ENCODE peak calls at places on chromosomes 1 and 21, in six cellular contexts. One of them, this sample, is unnamed.

GRCh38 chr1:163922743-163923186 is 601.0 kb downstream of the NUF2 start:
- DNase-seq in neuronal stem cell: no peak
- DNase-seq in H9: no peak
- DNase-seq in trophoblast cell: no peak
- DNase-seq in mesenchymal stem cell: peak
- DNase-seq in H1: no peak
- DNase-seq in this sample: no peak

GRCh38 chr1:202800742-202801141 is 7.5 kb downstream of the KDM5B start:
- DNase-seq in neuronal stem cell: no peak
- DNase-seq in H9: no peak
- DNase-seq in trophoblast cell: no peak
- DNase-seq in mesenchymal stem cell: no peak
- DNase-seq in H1: no peak
- DNase-seq in this sample: no peak

GRCh38 chr1:80244366-80244765 is 1237.8 kb upstream of the ADGRL4 start:
- DNase-seq in neuronal stem cell: no peak
- DNase-seq in H9: no peak
- DNase-seq in trophoblast cell: no peak
- DNase-seq in mesenchymal stem cell: no peak
- DNase-seq in H1: no peak
- DNase-seq in this sample: no peak

GRCh38 chr21:45554477-45555175 is 12.4 kb upstream of the SLC19A1 start:
- DNase-seq in neuronal stem cell: peak
- DNase-seq in H9: peak
- DNase-seq in trophoblast cell: peak
- DNase-seq in mesenchymal stem cell: peak
- DNase-seq in H1: peak
- DNase-seq in this sample: peak

GRCh38 chr21:39121600-39122355 is 61.5 kb downstream of the PSMG1 start:
- DNase-seq in neuronal stem cell: no peak
- DNase-seq in H9: no peak
- DNase-seq in trophoblast cell: no peak
- DNase-seq in mesenchymal stem cell: no peak
- DNase-seq in H1: peak
- DNase-seq in this sample: no peak

GRCh38 chr21:36250423-36251075 is 69.4 kb upstream of the MORC3 start:
- DNase-seq in neuronal stem cell: no peak
- DNase-seq in H9: peak
- DNase-seq in trophoblast cell: no peak
- DNase-seq in mesenchymal stem cell: no peak
- DNase-seq in H1: no peak
- DNase-seq in this sample: no peak

GRCh38 chr1:6975371-6975770 is 190.1 kb downstream of the CAMTA1 start:
- DNase-seq in neuronal stem cell: no peak
- DNase-seq in H9: no peak
- DNase-seq in trophoblast cell: no peak
- DNase-seq in mesenchymal stem cell: no peak
- DNase-seq in H1: no peak
- DNase-seq in this sample: no peak

GRCh38 chr1:117122297-117123025 is 912 bp upstream of the TRIM45 start:
- DNase-seq in neuronal stem cell: peak
- DNase-seq in H9: no peak
- DNase-seq in trophoblast cell: peak
- DNase-seq in mesenchymal stem cell: no peak
- DNase-seq in H1: no peak
- DNase-seq in this sample: no peak

GRCh38 chr1:156845055-156845952 is 13.6 kb downstream of the INSRR start:
- DNase-seq in neuronal stem cell: no peak
- DNase-seq in H9: peak
- DNase-seq in trophoblast cell: no peak
- DNase-seq in mesenchymal stem cell: no peak
- DNase-seq in H1: peak
- DNase-seq in this sample: no peak

DNA sequence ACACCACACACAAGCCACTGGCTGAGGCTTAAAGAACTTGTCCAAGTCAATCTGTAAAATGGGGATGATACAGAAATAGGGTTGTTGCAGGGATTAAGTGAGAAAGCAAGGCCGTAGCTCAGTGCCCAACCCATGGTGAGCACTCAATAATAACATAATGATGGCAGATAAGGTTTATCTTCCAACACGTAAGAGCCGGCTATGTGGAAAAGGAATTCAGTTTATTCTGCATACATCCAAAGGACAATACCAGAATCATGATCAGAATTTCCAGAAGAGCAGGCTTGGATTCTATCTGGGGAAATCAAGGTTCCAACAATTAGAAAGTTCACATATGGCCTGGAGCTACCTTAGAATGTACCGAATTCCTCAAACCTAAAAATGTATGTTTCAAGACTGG is 4.6 kb downstream of the TMPRSS2 start:
- DNase-seq in neuronal stem cell: no peak
- DNase-seq in H9: no peak
- DNase-seq in trophoblast cell: peak
- DNase-seq in mesenchymal stem cell: no peak
- DNase-seq in H1: no peak
- DNase-seq in this sample: no peak
- H3K14ac ChIP-seq in neuronal stem cell: no peak
- H3K14ac ChIP-seq in H9: no peak
- H3K14ac ChIP-seq in trophoblast cell: no peak
- H3K14ac ChIP-seq in mesenchymal stem cell: no peak
- H3K14ac ChIP-seq in H1: no peak
- H3K14ac ChIP-seq in this sample: no peak

DNA sequence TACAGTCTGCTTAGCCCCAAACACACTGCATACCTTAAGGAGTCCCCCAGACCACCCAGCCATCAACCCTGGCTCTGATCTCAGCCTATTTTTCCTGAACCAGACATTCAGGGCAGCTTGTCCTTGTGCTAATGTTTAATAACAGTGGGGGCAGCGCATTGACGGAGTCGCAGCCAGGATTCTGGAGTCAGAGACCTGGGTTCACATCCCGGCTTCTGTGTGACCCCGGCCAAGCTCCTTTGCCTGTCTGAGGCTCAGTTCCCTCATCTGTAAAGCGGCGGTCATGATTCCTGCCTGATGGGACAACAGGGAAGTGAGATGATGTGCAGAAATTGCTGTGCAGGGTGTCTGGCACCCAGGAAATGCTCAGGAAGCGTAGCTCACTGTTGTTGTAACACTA is 63.1 kb downstream of the MATN1 start:
- DNase-seq in neuronal stem cell: no peak
- DNase-seq in H9: no peak
- DNase-seq in trophoblast cell: no peak
- DNase-seq in mesenchymal stem cell: no peak
- DNase-seq in H1: no peak
- DNase-seq in this sample: no peak
- H3K14ac ChIP-seq in neuronal stem cell: no peak
- H3K14ac ChIP-seq in H9: no peak
- H3K14ac ChIP-seq in trophoblast cell: no peak
- H3K14ac ChIP-seq in mesenchymal stem cell: no peak
- H3K14ac ChIP-seq in H1: no peak
- H3K14ac ChIP-seq in this sample: no peak

DNA sequence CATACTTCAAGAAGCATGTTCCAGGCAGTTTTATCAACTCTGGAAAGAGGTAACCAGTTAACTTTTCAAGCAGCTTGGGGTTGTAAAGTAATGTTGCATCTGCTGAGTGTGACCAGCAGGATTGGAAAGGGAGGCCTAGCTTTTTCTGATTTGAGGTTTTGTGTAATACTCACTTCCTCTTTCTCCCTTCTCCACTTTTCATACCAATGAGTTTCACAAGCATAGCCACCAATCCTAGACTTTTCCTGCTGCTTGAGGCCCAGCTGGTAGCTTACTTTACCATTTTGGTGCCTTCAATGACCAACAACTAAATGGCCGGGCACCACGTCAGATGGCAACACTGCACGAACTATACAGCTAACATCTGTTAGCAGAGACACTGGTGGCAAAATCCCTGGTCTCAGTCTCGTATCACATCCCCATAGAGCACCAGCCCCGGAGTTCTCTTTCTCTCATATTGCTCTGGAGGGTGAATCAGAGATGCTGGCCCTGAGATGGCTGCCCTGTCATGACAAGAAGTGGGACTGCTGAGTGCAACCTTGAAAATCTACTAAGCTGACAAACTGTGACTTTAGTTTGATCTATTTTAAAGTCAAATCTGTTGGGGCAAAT is 14.8 kb upstream of the GPR88 start:
- DNase-seq in neuronal stem cell: no peak
- DNase-seq in H9: no peak
- DNase-seq in trophoblast cell: no peak
- DNase-seq in mesenchymal stem cell: peak
- DNase-seq in H1: no peak
- DNase-seq in this sample: peak
- H3K14ac ChIP-seq in neuronal stem cell: no peak
- H3K14ac ChIP-seq in H9: no peak
- H3K14ac ChIP-seq in trophoblast cell: no peak
- H3K14ac ChIP-seq in mesenchymal stem cell: no peak
- H3K14ac ChIP-seq in H1: no peak
- H3K14ac ChIP-seq in this sample: peak

DNA sequence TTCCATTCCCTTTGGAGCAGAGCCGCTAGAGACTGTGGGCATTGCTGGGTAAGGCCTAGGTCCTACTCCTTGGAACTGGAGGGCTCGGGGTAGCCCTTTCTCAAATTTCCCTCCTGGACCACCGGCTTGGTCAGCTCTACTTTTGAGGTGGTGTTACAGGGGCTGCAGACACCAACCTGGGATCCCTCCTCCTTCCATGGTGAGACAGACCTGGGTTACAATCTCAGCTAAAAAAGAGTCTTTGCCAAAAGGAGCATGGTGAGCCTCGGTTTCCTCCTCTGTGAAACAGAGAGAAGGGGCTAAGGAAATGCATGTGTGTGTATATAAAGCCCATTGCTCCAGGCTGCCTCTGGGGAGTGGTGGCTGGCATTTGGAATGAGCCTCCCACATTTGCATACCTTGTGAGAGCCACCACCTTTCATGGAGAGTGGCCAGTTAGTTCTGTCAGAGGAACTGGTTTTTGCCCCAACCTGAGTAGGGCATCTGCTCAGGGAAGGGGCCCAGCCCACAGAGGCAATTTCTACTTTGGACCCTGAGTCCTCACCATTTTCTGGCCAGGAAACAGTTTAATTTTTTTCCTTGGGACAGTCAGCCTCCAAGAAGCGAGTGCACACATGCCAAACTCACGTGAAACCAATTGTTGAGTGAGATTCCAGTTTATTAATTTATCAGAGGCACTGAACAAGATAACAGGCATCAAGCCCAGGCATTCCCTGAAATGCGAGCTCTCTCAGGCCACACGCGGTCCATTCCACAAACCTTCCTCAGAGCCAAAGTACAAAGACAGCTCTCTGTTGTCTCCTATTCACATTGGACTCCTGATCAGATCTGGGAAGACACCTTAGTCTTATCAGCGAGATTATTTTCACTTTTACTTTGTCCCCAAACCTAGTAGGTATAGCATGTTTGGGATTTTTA is 897 bp upstream of the SLC6A9 start:
- DNase-seq in neuronal stem cell: no peak
- DNase-seq in H9: peak
- DNase-seq in trophoblast cell: no peak
- DNase-seq in mesenchymal stem cell: no peak
- DNase-seq in H1: no peak
- DNase-seq in this sample: peak
- H3K14ac ChIP-seq in neuronal stem cell: no peak
- H3K14ac ChIP-seq in H9: no peak
- H3K14ac ChIP-seq in trophoblast cell: no peak
- H3K14ac ChIP-seq in mesenchymal stem cell: no peak
- H3K14ac ChIP-seq in H1: no peak
- H3K14ac ChIP-seq in this sample: peak

GRCh38 chr1:206685749-206686485 is 1.2 kb downstream of the MAPKAPK2 start:
- DNase-seq in neuronal stem cell: peak
- DNase-seq in H9: no peak
- DNase-seq in trophoblast cell: peak
- DNase-seq in mesenchymal stem cell: peak
- DNase-seq in H1: no peak
- DNase-seq in this sample: peak

GRCh38 chr1:206685256-206685748 is 597 bp downstream of the MAPKAPK2 start:
- DNase-seq in neuronal stem cell: peak
- DNase-seq in H9: no peak
- DNase-seq in trophoblast cell: peak
- DNase-seq in mesenchymal stem cell: peak
- DNase-seq in H1: no peak
- DNase-seq in this sample: peak

GRCh38 chr1:206687251-206687914 is 2.7 kb downstream of the MAPKAPK2 start:
- DNase-seq in neuronal stem cell: no peak
- DNase-seq in H9: no peak
- DNase-seq in trophoblast cell: no peak
- DNase-seq in mesenchymal stem cell: no peak
- DNase-seq in H1: no peak
- DNase-seq in this sample: no peak

GRCh38 chr1:206687915-206688442 is 3.3 kb downstream of the MAPKAPK2 start:
- DNase-seq in neuronal stem cell: no peak
- DNase-seq in H9: peak
- DNase-seq in trophoblast cell: no peak
- DNase-seq in mesenchymal stem cell: peak
- DNase-seq in H1: no peak
- DNase-seq in this sample: peak

GRCh38 chr1:206686486-206687249 is 2.0 kb downstream of the MAPKAPK2 start:
- DNase-seq in neuronal stem cell: no peak
- DNase-seq in H9: no peak
- DNase-seq in trophoblast cell: no peak
- DNase-seq in mesenchymal stem cell: no peak
- DNase-seq in H1: no peak
- DNase-seq in this sample: no peak
- H3K14ac ChIP-seq in neuronal stem cell: no peak
- H3K14ac ChIP-seq in H9: no peak
- H3K14ac ChIP-seq in trophoblast cell: no peak
- H3K14ac ChIP-seq in mesenchymal stem cell: no peak
- H3K14ac ChIP-seq in H1: no peak
- H3K14ac ChIP-seq in this sample: peak

GRCh38 chr1:47986741-47987140 is 10.4 kb downstream of the TRABD2B start:
- DNase-seq in neuronal stem cell: no peak
- DNase-seq in H9: no peak
- DNase-seq in trophoblast cell: no peak
- DNase-seq in mesenchymal stem cell: no peak
- DNase-seq in H1: no peak
- DNase-seq in this sample: no peak
- H3K14ac ChIP-seq in neuronal stem cell: no peak
- H3K14ac ChIP-seq in H9: peak
- H3K14ac ChIP-seq in trophoblast cell: no peak
- H3K14ac ChIP-seq in mesenchymal stem cell: no peak
- H3K14ac ChIP-seq in H1: no peak
- H3K14ac ChIP-seq in this sample: no peak